ENCODE peak calls at places on chromosome 3, in seven cellular contexts. Q, F, R, C, V, S and X are unnamed samples.

GRCh38 chr3:15964605-15965061 is 166.9 kb upstream of the ANKRD28 start:
- DNase-seq in F (peak; percentile 38), R (no peak), S (no peak), Q (no peak), C (no peak), V (no peak), X (no peak)

GRCh38 chr3:87397210-87397609 is 120.8 kb upstream of the POU1F1 start:
- DNase-seq in S (no peak), R (no peak), V (no peak), C (no peak), Q (no peak), F (no peak), X (no peak)

GRCh38 chr3:112672716-112673506 is 32.0 kb upstream of the CCDC80 start:
- DNase-seq in R (no peak), Q (no peak), C (no peak), F (no peak), V (no peak), S (no peak), X (no peak)

GRCh38 chr3:125594581-125595011 is 701 bp downstream of the OSBPL11 start:
- DNase-seq in F (peak; percentile 23), C (no peak), S (no peak), Q (no peak), V (no peak), R (peak; percentile 11), X (no peak)

GRCh38 chr3:23685484-23686258 is 120.1 kb upstream of the UBE2E1 start:
- DNase-seq in C (peak; percentile 89), Q (peak; percentile 68), V (peak; percentile 72), R (peak; percentile 96), S (no peak), F (peak; percentile 79), X (no peak)

GRCh38 chr3:127264794-127265514 is 22.9 kb downstream of the PRR20G start:
- DNase-seq in S (no peak), R (no peak), V (no peak), Q (no peak), F (no peak), C (no peak), X (no peak)

GRCh38 chr3:69439683-69440270 is 53.9 kb upstream of the FRMD4B start:
- DNase-seq in R (peak; percentile 19), Q (no peak), V (peak; percentile 3), C (no peak), S (no peak), F (no peak), X (no peak)

GRCh38 chr3:144821583-144821982 is 850.0 kb downstream of the DIPK2A start:
- DNase-seq in C (no peak), V (no peak), Q (no peak), S (no peak), R (no peak), F (no peak), X (no peak)

GRCh38 chr3:154229217-154229590 is 95.1 kb downstream of the DHX36 start:
- DNase-seq in Q (no peak), R (no peak), F (no peak), C (no peak), V (no peak), S (no peak), X (no peak)

GRCh38 chr3:113626513-113627371 is 69.7 kb downstream of the USF3 start:
- DNase-seq in Q (peak; percentile 44), R (peak; percentile 82), S (peak; percentile 34), F (peak; percentile 52), C (no peak), V (peak; percentile 61), X (peak; percentile 44)

GRCh38 chr3:47421741-47422649 is 41.2 kb downstream of the PTPN23 start:
- DNase-seq in R (peak; percentile 55), Q (peak; percentile 72), V (no peak), F (peak; percentile 38), C (peak; percentile 66), S (no peak), X (peak; percentile 59)

GRCh38 chr3:36142746-36143145 is 237.6 kb upstream of the STAC start:
- DNase-seq in V (no peak), F (no peak), Q (no peak), S (no peak), R (no peak), C (no peak), X (no peak)

GRCh38 chr3:105827101-105827634 is 41.6 kb downstream of the CBLB start:
- DNase-seq in C (no peak), Q (no peak), R (no peak), F (no peak), V (no peak), S (no peak), X (no peak)

GRCh38 chr3:114674041-114674440 is 380.2 kb downstream of the TIGIT start:
- DNase-seq in S (no peak), F (no peak), R (no peak), Q (no peak), C (no peak), V (no peak), X (no peak)

GRCh38 chr3:47133641-47134040 is 30.3 kb downstream of the SETD2 start:
- DNase-seq in F (no peak), C (no peak), S (no peak), V (no peak), Q (no peak), R (no peak), X (no peak)

GRCh38 chr3:58293516-58293915 is 12.5 kb upstream of the RPP14 start:
- DNase-seq in R (no peak), F (no peak), V (no peak), Q (no peak), C (no peak), S (no peak), X (no peak)

GRCh38 chr3:147937341-147937740 is 528.2 kb downstream of the ZIC1 start:
- DNase-seq in Q (no peak), F (no peak), S (no peak), V (no peak), R (no peak), C (no peak), X (no peak)

DNA sequence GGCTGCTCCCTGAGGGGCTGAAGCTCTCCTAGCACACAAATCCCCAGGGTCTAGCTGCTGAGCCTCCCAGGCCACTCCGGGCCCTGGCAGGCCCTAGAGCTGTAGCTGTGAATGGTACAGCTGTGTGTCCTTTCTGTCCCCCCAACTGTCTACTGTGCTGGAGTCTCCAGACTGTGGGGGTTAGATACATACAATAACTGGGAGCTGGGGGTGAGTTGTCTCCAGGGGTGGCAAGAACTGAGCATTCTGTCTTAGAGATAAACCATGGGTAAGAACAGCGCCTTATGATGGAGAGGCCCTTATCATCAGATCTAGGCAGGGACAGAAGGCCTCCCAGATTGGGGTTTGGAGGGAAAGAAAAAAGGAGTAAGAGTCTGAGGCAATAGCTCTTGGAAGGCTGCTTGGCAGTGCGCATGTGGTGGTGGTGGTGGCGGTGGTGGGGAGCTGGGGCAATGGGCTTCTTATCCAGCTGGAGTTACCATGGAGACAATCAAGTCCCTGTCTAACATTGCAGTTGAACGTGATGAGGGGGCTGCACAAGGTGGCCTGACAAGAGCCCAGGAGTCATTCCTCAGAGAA is 3.6 kb downstream of the CYB561D2 start:
- DNase-seq in V (no peak), S (no peak), F (no peak), Q (no peak), R (no peak), C (no peak), X (no peak)
- H3K4me1 ChIP-seq in V (peaks cover 57% of the 10 kb centered on the region), S (peaks cover 22% of the 10 kb centered on the region), F (peaks cover 29% of the 10 kb centered on the region), Q (peaks cover 60% of the 10 kb centered on the region), R (peaks cover 47% of the 10 kb centered on the region), C (peaks cover 78% of the 10 kb centered on the region), X (peaks cover 80% of the 10 kb centered on the region)

DNA sequence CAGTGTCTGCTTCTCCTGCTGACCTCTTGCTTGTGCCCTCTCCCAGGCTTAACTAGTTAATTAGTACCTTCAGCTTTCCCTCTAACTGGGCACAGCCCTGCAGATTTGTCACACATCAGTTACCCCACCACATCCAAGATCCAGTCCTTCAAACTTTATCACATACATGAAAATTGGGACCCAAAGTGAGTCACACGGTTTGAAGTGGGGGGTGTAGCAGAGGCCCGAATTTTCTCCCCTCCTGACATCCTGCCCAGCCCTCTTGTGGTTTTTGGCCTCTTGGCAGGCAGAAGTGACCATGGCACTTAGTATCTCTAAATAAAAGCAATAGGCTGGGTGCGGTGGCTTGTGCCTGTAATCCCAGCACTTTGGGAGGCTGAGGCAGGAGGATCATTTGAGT is 3.9 kb downstream of the MAPKAPK3 start:
- DNase-seq in V (no peak), S (no peak), C (no peak), Q (no peak), F (no peak), R (no peak), X (no peak)
- H3K4me3 ChIP-seq in V (no peak overlapping the region), S (no peak overlapping the region), C (no peak overlapping the region), Q (no peak overlapping the region), F (no peak overlapping the region), R (no peak overlapping the region), X (no peak overlapping the region)

GRCh38 chr3:64685331-64685799 is 2.4 kb downstream of the ADAMTS9 start:
- DNase-seq in S (no peak), Q (no peak), R (no peak), V (no peak), F (peak; percentile 85), C (peak; percentile 74), X (peak; percentile 70)

GRCh38 chr3:64687381-64687780 is 419 bp downstream of the ADAMTS9 start:
- DNase-seq in C (peak; percentile 59), R (no peak), Q (no peak), V (no peak), S (no peak), F (peak; percentile 35), X (peak; percentile 21)

GRCh38 chr3:64686446-64686908 is 1.3 kb downstream of the ADAMTS9 start:
- DNase-seq in C (no peak), F (no peak), S (no peak), R (peak; percentile 35), Q (peak; percentile 32), V (peak; percentile 18), X (no peak)

GRCh38 chr3:64684715-64685261 is 3.0 kb downstream of the ADAMTS9 start:
- DNase-seq in S (no peak), C (peak; percentile 69), V (no peak), F (peak; percentile 85), Q (no peak), R (no peak), X (peak; percentile 43)

GRCh38 chr3:64685800-64686445 is 1.9 kb downstream of the ADAMTS9 start:
- DNase-seq in R (peak; percentile 57), C (peak; percentile 91), Q (peak; percentile 84), S (no peak), F (peak; percentile 98), V (peak; percentile 13), X (peak; percentile 93)
- TF ChIP-seq EP300 in R (no peak), C (peak; percentile 45), Q (no peak), S (no peak), F (no peak), V (no peak), X (no peak)

GRCh38 chr3:10187944-10188343 is 23.2 kb downstream of the IRAK2 start:
- DNase-seq in V (no peak), C (no peak), R (no peak), S (no peak), F (no peak), Q (no peak), X (no peak)

GRCh38 chr3:10185804-10186762 is 21.4 kb downstream of the IRAK2 start:
- DNase-seq in V (no peak), S (no peak), F (no peak), R (no peak), Q (no peak), C (no peak), X (no peak)

GRCh38 chr3:10187295-10187876 is 22.7 kb downstream of the IRAK2 start:
- DNase-seq in R (no peak), C (no peak), Q (no peak), F (no peak), V (no peak), S (no peak), X (no peak)

GRCh38 chr3:10189557-10190374 is 25.0 kb downstream of the IRAK2 start:
- DNase-seq in C (peak; percentile 96), V (no peak), S (no peak), F (peak; percentile 65), R (peak; percentile 44), Q (peak; percentile 89), X (no peak)

GRCh38 chr3:10188798-10189556 is 24.3 kb downstream of the IRAK2 start:
- DNase-seq in R (no peak), V (no peak), S (no peak), Q (no peak), C (no peak), F (no peak), X (no peak)
- H3K4me1 ChIP-seq in R (peaks cover 53% of the 10 kb centered on the region), V (peaks cover 40% of the 10 kb centered on the region), S (peaks cover 8% of the 10 kb centered on the region), Q (peaks cover 62% of the 10 kb centered on the region), C (peaks cover 81% of the 10 kb centered on the region), F (peaks cover 9% of the 10 kb centered on the region), X (peaks cover 80% of the 10 kb centered on the region)